ENCODE peak calls at places on chromosomes 5 and 9, in five cellular contexts. One of them, this sample, is unnamed. For H3K4me1 and H3K9me3, the result is how much of the 10 kb centered on the place peaks cover.

GRCh38 chr5:179955630-179956029 is 47.9 kb upstream of the TBC1D9B start:
- DNase-seq in neuronal stem cell: no peak
- DNase-seq in CD8-positive, alpha-beta T cell: no peak
- DNase-seq in uterus: no peak
- DNase-seq in A673: no peak
- DNase-seq in this sample: no peak

GRCh38 chr5:151917931-151918330 is 6.7 kb downstream of the GLRA1 start:
- DNase-seq in neuronal stem cell: peak
- DNase-seq in CD8-positive, alpha-beta T cell: no peak
- DNase-seq in A673: no peak
- DNase-seq in uterus: no peak
- DNase-seq in this sample: no peak

GRCh38 chr5:129271309-129271708 is 176.8 kb downstream of the ISOC1 start:
- DNase-seq in uterus: no peak
- DNase-seq in A673: peak
- DNase-seq in neuronal stem cell: no peak
- DNase-seq in CD8-positive, alpha-beta T cell: no peak
- DNase-seq in this sample: no peak

GRCh38 chr5:2175041-2175440 is 292.3 kb upstream of the IRX4 start:
- DNase-seq in neuronal stem cell: no peak
- DNase-seq in A673: no peak
- DNase-seq in CD8-positive, alpha-beta T cell: no peak
- DNase-seq in uterus: no peak
- DNase-seq in this sample: no peak

GRCh38 chr5:122312670-122312988 is 592 bp downstream of the SNCAIP start:
- DNase-seq in uterus: peak
- DNase-seq in neuronal stem cell: peak
- DNase-seq in A673: peak
- DNase-seq in CD8-positive, alpha-beta T cell: no peak
- DNase-seq in this sample: no peak

GRCh38 chr5:38157024-38157423 is 101.3 kb upstream of the EGFLAM start:
- DNase-seq in neuronal stem cell: no peak
- DNase-seq in uterus: no peak
- DNase-seq in A673: no peak
- DNase-seq in CD8-positive, alpha-beta T cell: no peak
- DNase-seq in this sample: no peak

GRCh38 chr5:57383093-57383861 is 99.3 kb downstream of the ACTBL2 start:
- DNase-seq in A673: peak
- DNase-seq in uterus: no peak
- DNase-seq in neuronal stem cell: no peak
- DNase-seq in CD8-positive, alpha-beta T cell: no peak
- DNase-seq in this sample: no peak

GRCh38 chr9:21454149-21454548 is 13.9 kb downstream of the IFNA1 start:
- DNase-seq in uterus: no peak
- DNase-seq in A673: no peak
- DNase-seq in CD8-positive, alpha-beta T cell: no peak
- DNase-seq in neuronal stem cell: no peak
- DNase-seq in this sample: no peak

GRCh38 chr9:12988259-12988658 is 213.4 kb downstream of the LURAP1L start:
- DNase-seq in A673: no peak
- DNase-seq in CD8-positive, alpha-beta T cell: no peak
- DNase-seq in neuronal stem cell: no peak
- DNase-seq in uterus: no peak
- DNase-seq in this sample: no peak

GRCh38 chr5:169870221-169870620 is 110.1 kb downstream of the INSYN2B start:
- DNase-seq in CD8-positive, alpha-beta T cell: no peak
- DNase-seq in uterus: no peak
- DNase-seq in A673: no peak
- DNase-seq in neuronal stem cell: no peak
- DNase-seq in this sample: no peak

GRCh38 chr5:55387865-55388264 is 80.1 kb downstream of the MTREX start:
- DNase-seq in A673: no peak
- DNase-seq in neuronal stem cell: no peak
- DNase-seq in uterus: no peak
- DNase-seq in CD8-positive, alpha-beta T cell: no peak
- DNase-seq in this sample: no peak

GRCh38 chr5:143877196-143877595 is 65.2 kb downstream of the HMHB1 start:
- DNase-seq in CD8-positive, alpha-beta T cell: no peak
- DNase-seq in A673: no peak
- DNase-seq in uterus: no peak
- DNase-seq in neuronal stem cell: no peak
- DNase-seq in this sample: no peak

GRCh38 chr9:124286292-124286931 is 28.7 kb downstream of the NEK6 start:
- DNase-seq in neuronal stem cell: no peak
- DNase-seq in uterus: no peak
- DNase-seq in CD8-positive, alpha-beta T cell: peak
- DNase-seq in A673: no peak
- DNase-seq in this sample: no peak

GRCh38 chr5:152556779-152557178 is 151.7 kb upstream of the NMUR2 start:
- DNase-seq in A673: no peak
- DNase-seq in neuronal stem cell: no peak
- DNase-seq in uterus: no peak
- DNase-seq in CD8-positive, alpha-beta T cell: no peak
- DNase-seq in this sample: no peak

GRCh38 chr9:1102010-1102712 is 52.0 kb downstream of the DMRT2 start:
- DNase-seq in CD8-positive, alpha-beta T cell: no peak
- DNase-seq in neuronal stem cell: no peak
- DNase-seq in uterus: no peak
- DNase-seq in A673: no peak
- DNase-seq in this sample: no peak

GRCh38 chr5:96957125-96958041 is 21.5 kb downstream of the LNPEP start:
- DNase-seq in uterus: no peak
- DNase-seq in neuronal stem cell: no peak
- DNase-seq in A673: no peak
- DNase-seq in CD8-positive, alpha-beta T cell: no peak
- DNase-seq in this sample: no peak

GRCh38 chr5:113678924-113679575 is 165.6 kb downstream of the YTHDC2 start:
- DNase-seq in neuronal stem cell: peak
- DNase-seq in A673: peak
- DNase-seq in uterus: no peak
- DNase-seq in CD8-positive, alpha-beta T cell: no peak
- DNase-seq in this sample: no peak

GRCh38 chr5:153504726-153505125 is 14.3 kb downstream of the GRIA1 start:
- DNase-seq in A673: no peak
- DNase-seq in CD8-positive, alpha-beta T cell: no peak
- DNase-seq in uterus: no peak
- DNase-seq in neuronal stem cell: no peak
- DNase-seq in this sample: no peak

GRCh38 chr5:141514330-141515111 is 25.6 kb downstream of the PCDHGC5 start:
- DNase-seq in CD8-positive, alpha-beta T cell: no peak
- DNase-seq in uterus: no peak
- DNase-seq in A673: no peak
- DNase-seq in neuronal stem cell: no peak
- DNase-seq in this sample: no peak

GRCh38 chr9:134002796-134003195 is 10.7 kb upstream of the VAV2 start:
- DNase-seq in A673: no peak
- DNase-seq in CD8-positive, alpha-beta T cell: no peak
- DNase-seq in uterus: no peak
- DNase-seq in neuronal stem cell: no peak
- DNase-seq in this sample: no peak

GRCh38 chr5:95963650-95964410 is 2.2 kb upstream of the ELL2 start:
- DNase-seq in CD8-positive, alpha-beta T cell: no peak
- DNase-seq in uterus: no peak
- DNase-seq in A673: peak
- DNase-seq in neuronal stem cell: no peak
- DNase-seq in this sample: no peak

GRCh38 chr9:80157561-80157983 is 585.8 kb downstream of the TLE4 start:
- DNase-seq in A673: peak
- DNase-seq in neuronal stem cell: no peak
- DNase-seq in CD8-positive, alpha-beta T cell: no peak
- DNase-seq in uterus: no peak
- DNase-seq in this sample: no peak

GRCh38 chr5:174501461-174502069 is 222.8 kb upstream of the MSX2 start:
- DNase-seq in A673: no peak
- DNase-seq in uterus: no peak
- DNase-seq in CD8-positive, alpha-beta T cell: no peak
- DNase-seq in neuronal stem cell: no peak
- DNase-seq in this sample: no peak

GRCh38 chr5:100827481-100827889 is 75.6 kb downstream of the ST8SIA4 start:
- DNase-seq in A673: peak
- DNase-seq in uterus: no peak
- DNase-seq in CD8-positive, alpha-beta T cell: no peak
- DNase-seq in neuronal stem cell: no peak
- DNase-seq in this sample: no peak

GRCh38 chr9:70367305-70367930 is 47.0 kb downstream of the KLF9 start:
- DNase-seq in A673: no peak
- DNase-seq in CD8-positive, alpha-beta T cell: no peak
- DNase-seq in neuronal stem cell: no peak
- DNase-seq in uterus: no peak
- DNase-seq in this sample: no peak

GRCh38 chr9:136437430-136437829 is 2.2 kb downstream of the INPP5E start:
- DNase-seq in CD8-positive, alpha-beta T cell: no peak
- DNase-seq in uterus: no peak
- DNase-seq in neuronal stem cell: no peak
- DNase-seq in A673: no peak
- DNase-seq in this sample: no peak

GRCh38 chr9:132877818-132878694 is at the start of gene AK8:
- DNase-seq in neuronal stem cell: peak
- DNase-seq in CD8-positive, alpha-beta T cell: peak
- DNase-seq in uterus: peak
- DNase-seq in A673: peak
- DNase-seq in this sample: peak

GRCh38 chr9:103078581-103078980 is 83.4 kb downstream of the CYLC2 start:
- DNase-seq in CD8-positive, alpha-beta T cell: no peak
- DNase-seq in uterus: no peak
- DNase-seq in A673: no peak
- DNase-seq in neuronal stem cell: no peak
- DNase-seq in this sample: no peak

GRCh38 chr9:87375397-87376073 is 122.1 kb upstream of the DAPK1 start:
- DNase-seq in A673: no peak
- DNase-seq in CD8-positive, alpha-beta T cell: no peak
- DNase-seq in uterus: no peak
- DNase-seq in neuronal stem cell: no peak
- DNase-seq in this sample: no peak

GRCh38 chr5:179158556-179158955 is 98.4 kb downstream of the ZNF354C start:
- DNase-seq in A673: no peak
- DNase-seq in neuronal stem cell: no peak
- DNase-seq in CD8-positive, alpha-beta T cell: no peak
- DNase-seq in uterus: no peak
- DNase-seq in this sample: no peak

GRCh38 chr5:14767942-14768837 is 103.4 kb downstream of the ANKH start:
- DNase-seq in uterus: no peak
- DNase-seq in CD8-positive, alpha-beta T cell: no peak
- DNase-seq in A673: no peak
- DNase-seq in neuronal stem cell: no peak
- DNase-seq in this sample: no peak

DNA sequence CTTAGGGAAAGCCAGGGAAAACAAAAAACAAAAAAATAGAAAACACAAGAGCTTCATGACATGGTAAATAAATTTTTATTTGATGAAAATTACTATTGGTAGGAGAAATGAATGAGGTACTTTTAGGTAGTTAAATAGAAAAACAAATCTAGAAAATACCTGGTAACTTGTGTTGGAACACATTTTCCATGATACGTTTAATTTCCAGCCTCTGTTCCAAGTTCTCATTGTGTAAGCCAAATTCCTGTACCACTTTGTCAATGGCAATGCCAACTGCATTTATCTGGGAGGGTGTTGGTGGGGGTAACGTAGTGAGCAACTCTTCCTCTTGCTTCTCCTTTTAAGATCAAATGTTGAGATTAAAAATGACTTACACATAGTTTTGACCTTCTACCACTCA is 9.4 kb downstream of the TUT7 start:
- DNase-seq in uterus: no peak
- DNase-seq in CD8-positive, alpha-beta T cell: no peak
- DNase-seq in neuronal stem cell: no peak
- DNase-seq in A673: no peak
- DNase-seq in this sample: no peak
- H3K4me1 ChIP-seq in uterus: under half
- H3K4me1 ChIP-seq in CD8-positive, alpha-beta T cell: under half
- H3K4me1 ChIP-seq in neuronal stem cell: under half
- H3K4me1 ChIP-seq in A673: under half
- H3K4me1 ChIP-seq in this sample: under half

DNA sequence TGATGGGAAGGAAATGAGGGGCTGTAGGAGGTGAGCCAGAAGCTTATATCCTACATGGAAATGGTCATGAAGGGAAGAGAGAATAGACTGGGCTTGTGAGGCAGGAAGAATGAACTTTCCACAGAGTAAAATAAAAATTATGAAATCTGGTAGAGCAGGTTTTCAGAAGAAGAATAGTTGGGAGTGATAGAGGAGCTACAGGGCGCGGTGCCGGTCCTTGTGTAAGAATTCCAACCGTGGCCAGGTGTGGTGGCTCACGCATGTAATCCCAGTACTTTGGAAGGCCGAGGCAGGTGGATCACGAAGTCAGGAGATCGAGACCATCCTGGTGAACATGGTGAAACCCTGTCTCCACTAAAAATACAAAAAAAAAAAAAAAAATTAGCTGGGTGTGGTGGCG is 8.9 kb upstream of the UNC13B start:
- DNase-seq in A673: no peak
- DNase-seq in neuronal stem cell: no peak
- DNase-seq in uterus: no peak
- DNase-seq in CD8-positive, alpha-beta T cell: no peak
- DNase-seq in this sample: no peak
- H3K9me3 ChIP-seq in A673: under half
- H3K9me3 ChIP-seq in neuronal stem cell: under half
- H3K9me3 ChIP-seq in uterus: under half
- H3K9me3 ChIP-seq in CD8-positive, alpha-beta T cell: under half
- H3K9me3 ChIP-seq in this sample: under half

DNA sequence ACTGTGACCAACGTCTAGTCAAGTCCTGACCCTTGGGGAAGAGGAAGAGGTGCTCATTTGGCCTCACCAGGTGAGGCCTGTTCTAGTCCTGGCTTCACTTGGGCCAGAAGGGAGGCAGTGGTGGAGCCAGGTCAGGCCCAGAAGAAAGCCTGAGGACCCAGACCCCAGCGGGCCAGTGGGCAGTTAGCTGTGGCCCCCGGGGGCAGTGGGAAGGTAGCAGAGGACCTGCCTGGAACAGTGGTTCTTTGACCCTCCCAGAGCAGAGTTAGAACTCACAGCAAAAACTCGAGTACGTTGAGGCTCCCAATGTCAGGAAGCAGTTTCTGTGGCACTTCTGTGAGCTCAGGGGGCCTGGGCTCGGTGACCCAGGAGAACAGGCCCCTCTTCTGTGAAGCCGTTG is 66.0 kb upstream of the GARNL3 start:
- DNase-seq in A673: no peak
- DNase-seq in CD8-positive, alpha-beta T cell: no peak
- DNase-seq in uterus: no peak
- DNase-seq in neuronal stem cell: no peak
- DNase-seq in this sample: no peak
- H3K4me1 ChIP-seq in A673: under half
- H3K4me1 ChIP-seq in CD8-positive, alpha-beta T cell: under half
- H3K4me1 ChIP-seq in uterus: under half
- H3K4me1 ChIP-seq in neuronal stem cell: under half
- H3K4me1 ChIP-seq in this sample: under half

GRCh38 chr5:3333836-3334235 is 261.8 kb upstream of the IRX1 start:
- DNase-seq in uterus: no peak
- DNase-seq in CD8-positive, alpha-beta T cell: no peak
- DNase-seq in A673: no peak
- DNase-seq in neuronal stem cell: no peak
- DNase-seq in this sample: no peak
- H3K9me3 ChIP-seq in uterus: under half
- H3K9me3 ChIP-seq in CD8-positive, alpha-beta T cell: under half
- H3K9me3 ChIP-seq in A673: under half
- H3K9me3 ChIP-seq in neuronal stem cell: under half
- H3K9me3 ChIP-seq in this sample: under half

This sample was measured in lung.